ENCODE peak calls at places on chromosomes 1 and 21, in six cellular contexts. S is mesendoderm, P is colonic mucosa, Q is IMR-90, D is keratinocyte, N is HCT116. K is an unnamed sample.

GRCh38 chr1:243325305-243325890 is 69.6 kb downstream of the SDCCAG8 start:
- DNase-seq in S (peak), P (peak), Q (peak), D (peak), N (peak), K (peak)

GRCh38 chr1:85576256-85576641 is 4.3 kb upstream of the CCN1 start:
- DNase-seq in S (no peak), P (no peak), Q (no peak), D (no peak), N (no peak), K (peak)

GRCh38 chr1:33342041-33342723 is 21.3 kb upstream of the A3GALT2 start:
- DNase-seq in S (peak), P (peak), Q (peak), D (peak), N (no peak), K (peak)

GRCh38 chr1:210568631-210569030 is 239.9 kb downstream of the HHAT start:
- DNase-seq in S (no peak), P (no peak), Q (no peak), D (no peak), N (no peak), K (no peak)

GRCh38 chr1:42998381-42998780 is 39.7 kb upstream of the SLC2A1 start:
- DNase-seq in S (no peak), P (no peak), Q (peak), D (no peak), N (no peak), K (peak)

GRCh38 chr1:39213511-39214002 is 9.1 kb downstream of the MACF1 start:
- DNase-seq in S (peak), P (no peak), Q (peak), D (no peak), N (no peak), K (peak)

GRCh38 chr1:26161408-26162219 is 2.7 kb downstream of the FAM110D start:
- DNase-seq in S (peak), P (peak), Q (peak), D (no peak), N (no peak), K (peak)

GRCh38 chr1:164688791-164689190 is 129.8 kb downstream of the PBX1 start:
- DNase-seq in S (no peak), P (no peak), Q (no peak), D (no peak), N (no peak), K (no peak)

GRCh38 chr1:36134031-36134430 is 9.0 kb upstream of the COL8A2 start:
- DNase-seq in S (no peak), P (no peak), Q (no peak), D (no peak), N (no peak), K (no peak)

GRCh38 chr1:3014443-3015268 is 6.6 kb upstream of the ACTRT2 start:
- DNase-seq in S (no peak), P (no peak), Q (no peak), D (no peak), N (no peak), K (no peak)

GRCh38 chr1:33612877-33613487 is 140.5 kb downstream of the ZSCAN20 start:
- DNase-seq in S (peak), P (peak), Q (peak), D (peak), N (peak), K (peak)

GRCh38 chr1:234696986-234697385 is 87.0 kb upstream of the IRF2BP2 start:
- DNase-seq in S (peak), P (no peak), Q (peak), D (no peak), N (no peak), K (no peak)

GRCh38 chr1:221439008-221439733 is 302.7 kb downstream of the DUSP10 start:
- DNase-seq in S (peak), P (no peak), Q (peak), D (peak), N (peak), K (peak)

GRCh38 chr1:2979191-2980072 is 41.8 kb upstream of the ACTRT2 start:
- DNase-seq in S (no peak), P (no peak), Q (no peak), D (no peak), N (no peak), K (no peak)

GRCh38 chr1:2214541-2215241 is 13.4 kb upstream of the SKI start:
- DNase-seq in S (no peak), P (no peak), Q (no peak), D (no peak), N (no peak), K (no peak)

GRCh38 chr1:8398086-8398485 is 80.2 kb downstream of the SLC45A1 start:
- DNase-seq in S (no peak), P (no peak), Q (no peak), D (no peak), N (no peak), K (no peak)

GRCh38 chr1:160830321-160831153 is 32.1 kb downstream of the CD244 start:
- DNase-seq in S (peak), P (peak), Q (peak), D (peak), N (peak), K (peak)

GRCh38 chr1:216462061-216462775 is 39.0 kb upstream of the USH2A start:
- DNase-seq in S (peak), P (no peak), Q (peak), D (no peak), N (no peak), K (peak)

GRCh38 chr1:221150996-221151395 is 271.8 kb downstream of the HLX start:
- DNase-seq in S (no peak), P (no peak), Q (no peak), D (no peak), N (no peak), K (no peak)

GRCh38 chr1:234546890-234547788 is 62.8 kb downstream of the IRF2BP2 start:
- DNase-seq in S (no peak), P (no peak), Q (peak), D (no peak), N (no peak), K (no peak)

GRCh38 chr1:54486864-54487263 is 61.2 kb upstream of the ACOT11 start:
- DNase-seq in S (no peak), P (peak), Q (no peak), D (no peak), N (no peak), K (no peak)

GRCh38 chr21:31133243-31133830 is 95.1 kb upstream of the KRTAP19-8 start:
- DNase-seq in S (no peak), P (no peak), Q (no peak), D (no peak), N (no peak), K (no peak)

GRCh38 chr1:54178296-54179070 is 21.3 kb downstream of the CYB5RL start:
- DNase-seq in S (no peak), P (no peak), Q (no peak), D (no peak), N (no peak), K (no peak)

GRCh38 chr1:1435911-1436633 is 582 bp downstream of the VWA1 start:
- DNase-seq in S (no peak), P (peak), Q (no peak), D (no peak), N (no peak), K (no peak)

GRCh38 chr1:212438831-212439237 is 6.1 kb downstream of the NENF start:
- DNase-seq in S (no peak), P (no peak), Q (peak), D (no peak), N (no peak), K (no peak)

GRCh38 chr21:26961704-26962103 is 5.2 kb downstream of the ADAMTS5 start:
- DNase-seq in S (peak), P (peak), Q (no peak), D (no peak), N (no peak), K (no peak)

GRCh38 chr1:115070993-115071661 is 18.2 kb downstream of the TSPAN2 start:
- DNase-seq in S (no peak), P (no peak), Q (no peak), D (no peak), N (no peak), K (no peak)

GRCh38 chr1:247614625-247615024 is 9.2 kb downstream of the OR2G3 start:
- DNase-seq in S (no peak), P (no peak), Q (no peak), D (no peak), N (no peak), K (no peak)

GRCh38 chr1:22314676-22315075 is 137.0 kb upstream of the ZBTB40 start:
- DNase-seq in S (no peak), P (no peak), Q (no peak), D (no peak), N (no peak), K (no peak)

GRCh38 chr1:22315315-22316078 is 136.2 kb upstream of the ZBTB40 start:
- DNase-seq in S (no peak), P (no peak), Q (no peak), D (no peak), N (no peak), K (no peak)

GRCh38 chr1:22311461-22311860 is 140.2 kb upstream of the ZBTB40 start:
- DNase-seq in S (no peak), P (no peak), Q (no peak), D (no peak), N (no peak), K (no peak)

GRCh38 chr1:22309572-22309971 is 142.1 kb upstream of the ZBTB40 start:
- DNase-seq in S (no peak), P (no peak), Q (no peak), D (no peak), N (no peak), K (no peak)

DNA sequence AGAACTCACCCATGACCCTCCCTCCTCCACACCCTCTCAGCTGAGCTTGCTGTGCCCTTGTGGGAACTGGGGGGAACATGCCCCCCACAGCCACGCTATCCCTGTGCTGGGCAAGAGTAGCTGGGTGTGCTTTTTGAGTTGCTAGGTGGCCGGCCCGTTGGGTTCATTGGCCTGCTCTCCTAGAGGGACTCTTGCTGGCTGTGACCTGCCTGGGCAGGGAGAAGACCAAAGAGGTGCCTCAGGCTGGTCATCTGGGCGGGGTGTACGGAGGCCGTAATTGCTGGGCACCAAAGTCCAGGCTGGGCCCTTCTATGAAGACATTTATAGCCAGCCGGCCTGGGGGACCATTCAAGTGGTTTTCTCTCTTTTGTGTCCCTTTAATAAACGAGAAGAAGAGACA is 138.3 kb upstream of the ZBTB40 start:
- DNase-seq in S (no peak), P (no peak), Q (no peak), D (no peak), N (no peak), K (no peak)
- H3K4me3 ChIP-seq in S (no peak), P (no peak), Q (no peak), D (no peak), N (no peak), K (no peak)

GRCh38 chr1:18333220-18333619 is 147.5 kb upstream of the KLHDC7A start:
- DNase-seq in S (peak), P (no peak), Q (no peak), D (no peak), N (no peak), K (no peak)
- H3K9ac ChIP-seq in S (no peak), P (no peak), Q (no peak), D (no peak), N (no peak), K (no peak)

DNA sequence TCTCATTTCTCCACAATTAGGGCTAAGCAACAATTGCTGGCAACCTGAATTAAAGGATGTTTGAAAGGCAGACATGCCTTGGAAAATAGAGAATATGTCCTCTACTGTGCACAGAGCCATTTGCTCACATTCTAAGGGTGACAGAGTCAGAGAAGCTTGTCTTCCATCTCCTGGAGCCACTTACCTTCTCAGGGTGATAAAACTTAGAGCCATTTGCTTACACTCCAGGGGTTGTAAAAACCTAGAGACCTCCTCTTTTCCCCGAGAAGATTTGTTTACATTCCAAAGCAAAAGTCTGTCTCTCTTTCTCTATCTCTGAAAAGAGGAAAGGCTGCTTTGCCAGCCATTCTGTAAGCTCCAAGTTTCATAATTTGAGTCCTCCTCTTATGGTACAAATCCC is 61.3 kb downstream of the LBR start:
- DNase-seq in S (peak), P (no peak), Q (no peak), D (no peak), N (no peak), K (no peak)
- H3K4me3 ChIP-seq in S (no peak), P (no peak), Q (no peak), D (no peak), N (no peak), K (no peak)

DNA sequence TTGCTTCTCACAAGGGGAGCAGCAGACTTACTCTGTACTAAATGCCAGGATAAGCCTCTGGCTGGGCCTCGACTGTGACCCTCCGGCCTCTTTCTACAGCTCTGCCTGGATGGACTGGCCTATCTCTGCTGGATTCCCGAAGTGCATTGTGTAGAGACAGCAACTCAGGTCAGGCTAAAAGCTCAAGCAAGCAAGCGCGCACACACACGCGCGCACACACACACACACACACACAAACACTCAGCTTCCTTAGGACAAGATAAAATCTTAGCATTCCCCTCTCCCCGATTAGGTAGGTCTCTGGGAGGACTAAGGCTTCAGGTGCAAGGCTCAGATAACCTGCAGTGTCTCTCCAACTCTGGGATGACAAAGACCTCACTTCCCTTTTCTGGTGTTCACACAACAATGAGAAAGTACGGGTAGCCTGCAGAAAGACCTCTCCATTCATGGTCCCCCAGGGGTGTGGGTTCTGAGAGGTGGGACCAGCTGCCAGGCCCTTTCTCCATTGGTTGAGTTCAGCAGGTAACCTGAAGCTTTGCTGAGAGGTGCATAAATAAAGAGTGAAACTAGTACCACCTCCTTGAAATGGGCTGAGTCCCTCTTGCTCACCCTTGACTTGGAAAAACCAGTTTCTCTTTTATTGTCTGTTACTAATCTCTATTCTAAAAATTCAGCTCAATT is 155.1 kb upstream of the CAMK1G start:
- DNase-seq in S (peak), P (no peak), Q (no peak), D (no peak), N (no peak), K (no peak)
- H3K9ac ChIP-seq in S (peak), P (no peak), Q (no peak), D (peak), N (no peak), K (no peak)

GRCh38 chr21:36254106-36254941 is 65.7 kb upstream of the MORC3 start:
- DNase-seq in S (no peak), P (peak), Q (peak), D (no peak), N (no peak), K (no peak)
- H3K4me3 ChIP-seq in S (no peak), P (no peak), Q (no peak), D (no peak), N (no peak), K (no peak)

GRCh38 chr1:50976111-50976889 is 6.3 kb downstream of the CDKN2C start:
- DNase-seq in S (peak), P (no peak), Q (no peak), D (no peak), N (no peak), K (peak)
- H3K9ac ChIP-seq in S (no peak), P (no peak), Q (peak), D (no peak), N (no peak), K (peak)

GRCh38 chr1:21937372-21938121 is 437 bp upstream of the HSPG2 start:
- DNase-seq in S (peak), P (peak), Q (peak), D (no peak), N (peak), K (peak)
- H3K4me3 ChIP-seq in S (peak), P (peak), Q (peak), D (peak), N (peak), K (peak)